ENCODE peak calls at places on chromosomes 7 and 10, in seven cellular contexts. G is choroid plexus epithelial cell, X is tibial artery, K is tibial nerve, W is MM.1S, D is iPS DF 6.9, H is epithelial cell of proximal tubule. Q is an unnamed sample.

GRCh38 chr7:85038466-85038865 is 148.4 kb downstream of the SEMA3D start:
- DNase-seq in D (no peak), K (no peak), X (no peak), G (no peak), H (no peak), W (no peak), Q (no peak)

GRCh38 chr10:60573342-60573741 is 183.7 kb upstream of the ANK3 start:
- DNase-seq in D (no peak), X (no peak), H (peak; percentile 38), K (no peak), G (peak; percentile 68), W (peak; percentile 46), Q (no peak)

GRCh38 chr10:93436577-93436976 is 45.6 kb downstream of the MYOF start:
- DNase-seq in K (peak; percentile 69), W (no peak), G (peak; percentile 98), X (peak; percentile 82), D (no peak), H (peak; percentile 66), Q (peak; percentile 65)

GRCh38 chr7:40551685-40552576 is 417.1 kb downstream of the SUGCT start:
- DNase-seq in W (peak; percentile 74), K (no peak), X (no peak), G (peak; percentile 89), H (peak; percentile 23), D (no peak), Q (peak; percentile 73)

GRCh38 chr10:130136214-130137076 is at the start of gene GLRX3:
- DNase-seq in G (peak; percentile 84), W (peak; percentile 89), X (peak; percentile 88), H (no peak), K (peak; percentile 84), D (peak; percentile 50), Q (peak; percentile 48)

GRCh38 chr7:98241674-98242241 is 10.3 kb downstream of the TECPR1 start:
- DNase-seq in G (no peak), D (no peak), W (no peak), H (no peak), K (no peak), X (no peak), Q (no peak)

GRCh38 chr7:38105874-38106483 is 72.1 kb upstream of the STARD3NL start:
- DNase-seq in W (peak; percentile 63), K (no peak), H (no peak), G (peak; percentile 72), X (no peak), D (no peak), Q (peak; percentile 42)

GRCh38 chr7:55044791-55045190 is 26.0 kb downstream of the EGFR start:
- DNase-seq in D (no peak), W (no peak), X (no peak), G (no peak), K (no peak), H (no peak), Q (no peak)

GRCh38 chr10:31372439-31372838 is 53.4 kb downstream of the ZEB1 start:
- DNase-seq in D (no peak), X (no peak), K (no peak), W (no peak), H (no peak), G (no peak), Q (no peak)

GRCh38 chr7:82629583-82629982 is 186.0 kb upstream of the CACNA2D1 start:
- DNase-seq in H (no peak), W (no peak), K (no peak), G (peak; percentile 34), D (no peak), X (no peak), Q (no peak)

GRCh38 chr7:140017543-140017942 is 45.2 kb downstream of the PARP12 start:
- DNase-seq in D (no peak), H (no peak), K (no peak), W (no peak), G (no peak), X (no peak), Q (no peak)

GRCh38 chr7:139505563-139505962 is 17.9 kb upstream of the CLEC2L start:
- DNase-seq in K (no peak), W (no peak), X (no peak), H (no peak), G (no peak), D (peak; percentile 52), Q (no peak)

GRCh38 chr10:133189726-133190125 is 29.7 kb downstream of the KNDC1 start:
- DNase-seq in D (no peak), X (no peak), W (no peak), G (no peak), K (no peak), H (no peak), Q (no peak)

GRCh38 chr7:113086928-113087277 is 276 bp upstream of the GPR85 start:
- DNase-seq in K (no peak), H (no peak), W (no peak), X (no peak), G (no peak), D (no peak), Q (peak; percentile 70)

GRCh38 chr7:113087278-113087998 is 811 bp upstream of the GPR85 start:
- DNase-seq in H (no peak), X (no peak), D (no peak), W (no peak), K (no peak), G (peak; percentile 96), Q (peak; percentile 69)

GRCh38 chr7:113085781-113086390 is 741 bp downstream of the GPR85 start:
- DNase-seq in K (no peak), X (no peak), D (no peak), G (peak; percentile 45), W (no peak), H (no peak), Q (no peak)

GRCh38 chr7:113084499-113085172 is 2.0 kb downstream of the GPR85 start:
- DNase-seq in X (no peak), D (no peak), K (no peak), G (no peak), H (no peak), W (no peak), Q (no peak)

DNA sequence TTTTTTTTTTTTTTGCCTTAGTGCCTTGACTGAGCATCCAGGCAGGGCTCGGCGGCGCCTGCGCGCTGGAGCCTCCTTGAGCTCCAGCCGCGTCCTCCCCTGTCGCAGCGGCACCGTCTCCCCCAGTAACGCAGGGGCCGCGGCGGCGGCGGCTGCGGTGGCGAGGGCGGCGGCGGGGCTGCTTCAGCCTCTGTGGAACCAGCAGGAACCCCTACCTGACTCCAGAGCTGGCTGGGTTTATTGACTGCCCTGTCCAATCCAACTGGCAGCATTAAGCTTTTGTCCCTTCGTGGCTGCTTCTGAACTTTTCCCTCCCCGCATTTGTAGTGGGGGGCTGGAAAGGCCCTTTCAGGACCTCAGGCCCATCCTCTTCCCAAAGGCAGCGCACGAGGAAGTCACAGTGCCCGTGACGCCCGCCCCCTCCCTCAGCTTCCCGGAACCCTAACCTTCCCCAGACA is at the start of gene GPR85:
- DNase-seq in W (no peak), H (no peak), D (no peak), K (peak; percentile 4), X (peak; percentile 29), G (peak; percentile 82), Q (peak; percentile 59)
- H3K4me3 ChIP-seq in W (no peak within 1 kb of the TSS), H (peak within 1 kb of the TSS; percentile 65), D (peak within 1 kb of the TSS; percentile 59), K (peak within 1 kb of the TSS; percentile 60), X (peak within 1 kb of the TSS; percentile 50), G (peak within 1 kb of the TSS; percentile 68), Q (peak within 1 kb of the TSS; percentile 65)

GRCh38 chr7:43754596-43754995 is 3.9 kb upstream of the BLVRA start:
- DNase-seq in D (no peak), W (no peak), X (no peak), H (no peak), K (no peak), G (no peak), Q (no peak)
- H3K4me3 ChIP-seq in D (no peak overlapping the region), W (no peak overlapping the region), X (no peak overlapping the region), H (no peak overlapping the region), K (no peak overlapping the region), G (no peak overlapping the region), Q (no peak overlapping the region)

GRCh38 chr7:27104244-27105149 is 2.0 kb upstream of the HOXA2 start:
- DNase-seq in W (no peak), D (no peak), K (no peak), X (no peak), G (no peak), H (no peak), Q (no peak)
- H3K4me3 ChIP-seq in W (no peak overlapping the region), D (no peak overlapping the region), K (no peak overlapping the region), X (no peak overlapping the region), G (no peak overlapping the region), H (peak overlapping the region; percentile 53), Q (no peak overlapping the region)

GRCh38 chr10:113061054-113061430 is 111.0 kb downstream of the TCF7L2 start:
- DNase-seq in G (no peak), K (no peak), D (no peak), X (no peak), W (no peak), H (no peak), Q (no peak)

GRCh38 chr10:113059001-113059780 is 109.1 kb downstream of the TCF7L2 start:
- DNase-seq in H (no peak), G (peak; percentile 68), D (no peak), K (peak; percentile 62), W (no peak), X (peak; percentile 53), Q (no peak)

GRCh38 chr10:113058175-113058961 is 108.3 kb downstream of the TCF7L2 start:
- DNase-seq in W (no peak), X (no peak), G (peak; percentile 86), D (no peak), H (no peak), K (no peak), Q (peak; percentile 54)

GRCh38 chr10:113062977-113063967 is 113.2 kb downstream of the TCF7L2 start:
- DNase-seq in K (no peak), G (no peak), X (no peak), H (no peak), D (no peak), W (no peak), Q (no peak)

DNA sequence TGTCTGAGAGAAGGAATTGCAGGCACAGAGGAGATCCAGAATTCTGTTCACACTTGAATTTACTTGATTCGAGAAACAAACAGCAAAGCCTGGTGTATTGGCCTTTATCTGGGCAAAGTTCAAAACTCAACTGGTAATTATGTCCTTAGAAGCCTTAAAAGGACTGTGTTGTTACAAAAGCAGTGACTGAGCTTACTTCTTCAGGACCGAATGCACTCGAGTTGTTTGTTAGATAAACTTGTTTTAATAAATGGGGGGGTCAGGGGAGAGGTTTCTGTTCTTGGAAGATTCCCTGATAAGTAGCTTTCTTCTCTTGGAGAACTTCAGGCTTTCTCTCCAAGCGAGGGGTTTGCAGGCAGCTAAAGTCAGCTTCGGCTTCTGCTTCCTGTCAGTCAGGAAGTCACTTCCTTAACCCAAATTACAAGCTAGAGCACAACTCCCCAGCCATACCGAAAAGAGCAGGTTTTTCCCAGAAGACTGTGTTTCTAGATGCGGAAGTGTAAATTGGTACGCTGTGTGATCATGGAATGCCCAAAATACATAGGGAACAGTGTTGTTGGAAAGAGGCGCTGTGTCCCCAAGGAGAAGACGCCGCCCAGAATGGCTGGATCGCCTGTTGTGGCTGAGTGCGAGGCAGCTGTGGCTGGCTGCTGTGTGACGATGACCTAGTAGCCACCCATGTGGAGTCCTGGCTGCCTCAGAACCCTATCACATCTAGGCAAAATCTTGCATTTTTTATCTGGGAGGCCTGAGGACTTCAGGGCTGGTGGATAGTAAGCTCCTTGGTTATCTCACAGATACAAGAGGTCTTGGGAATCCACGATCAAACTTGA is 110.4 kb downstream of the TCF7L2 start:
- DNase-seq in H (no peak), W (no peak), K (peak; percentile 56), D (no peak), X (peak; percentile 76), G (no peak), Q (no peak)
- H3K4me3 ChIP-seq in H (no peak overlapping the region), W (no peak overlapping the region), K (peak overlapping the region; percentile 41), D (no peak overlapping the region), X (peak overlapping the region; percentile 23), G (no peak overlapping the region), Q (no peak overlapping the region)

GRCh38 chr7:150324366-150324961 is 1.1 kb upstream of the ACTR3C start:
- DNase-seq in H (no peak), K (no peak), D (no peak), W (no peak), G (peak; percentile 55), X (no peak), Q (peak; percentile 54)
- H3K4me3 ChIP-seq in H (peak overlapping the region; percentile 89), K (peak overlapping the region; percentile 77), D (no peak overlapping the region), W (peak overlapping the region; percentile 78), G (peak overlapping the region; percentile 66), X (no peak overlapping the region), Q (peak overlapping the region; percentile 77)

GRCh38 chr7:49775949-49776443 is 2.6 kb downstream of the VWC2 start:
- DNase-seq in G (no peak), K (no peak), X (no peak), D (no peak), H (no peak), W (no peak), Q (no peak)
- H3K4me3 ChIP-seq in G (no peak overlapping the region), K (peak overlapping the region; percentile 54), X (peak overlapping the region; percentile 38), D (peak overlapping the region; percentile 43), H (no peak overlapping the region), W (no peak overlapping the region), Q (no peak overlapping the region)

Q was measured in bronchial epithelial cell.